ENCODE peak calls at places on chromosomes 5 and 9, in eight cellular contexts. P, B, K, F, C, X, N and M are unnamed samples. For H3K9me3, the result is how much of the 10 kb centered on the place peaks cover.

GRCh38 chr9:137431416-137431931 is 8.3 kb downstream of the NOXA1 start:
- DNase-seq in P (no peak), B (no peak), K (no peak), F (no peak), C (peak), X (no peak), N (no peak), M (peak)

GRCh38 chr5:91160751-91161285 is 222.3 kb downstream of the ARRDC3 start:
- DNase-seq in P (no peak), B (no peak), K (no peak), F (no peak), C (no peak), X (no peak), N (no peak), M (no peak)

GRCh38 chr5:69416180-69416579 is 1.3 kb downstream of the MARVELD2 start:
- DNase-seq in P (no peak), B (no peak), K (no peak), F (no peak), C (no peak), X (no peak), N (peak), M (no peak)

GRCh38 chr5:130652178-130652577 is 512.9 kb downstream of the HINT1 start:
- DNase-seq in P (no peak), B (peak), K (no peak), F (peak), C (no peak), X (no peak), N (no peak), M (no peak)

GRCh38 chr5:75588666-75589065 is 22.6 kb upstream of the ANKDD1B start:
- DNase-seq in P (no peak), B (no peak), K (no peak), F (no peak), C (no peak), X (no peak), N (no peak), M (no peak)

GRCh38 chr9:82466616-82467251 is 478.2 kb downstream of the SPATA31D1 start:
- DNase-seq in P (no peak), B (peak), K (no peak), F (no peak), C (peak), X (no peak), N (peak), M (no peak)

GRCh38 chr5:132266031-132266835 is 8.7 kb downstream of the PDLIM4 start:
- DNase-seq in P (peak), B (no peak), K (no peak), F (no peak), C (no peak), X (no peak), N (no peak), M (no peak)

GRCh38 chr9:101727621-101728524 is 10.6 kb downstream of the GRIN3A start:
- DNase-seq in P (no peak), B (peak), K (no peak), F (no peak), C (no peak), X (no peak), N (no peak), M (no peak)

GRCh38 chr5:9562101-9562500 is 16.2 kb upstream of the SEMA5A start:
- DNase-seq in P (peak), B (no peak), K (no peak), F (peak), C (no peak), X (no peak), N (no peak), M (no peak)

GRCh38 chr5:138668451-138668850 is 84.8 kb upstream of the CTNNA1 start:
- DNase-seq in P (no peak), B (no peak), K (peak), F (no peak), C (peak), X (no peak), N (no peak), M (no peak)

GRCh38 chr5:176677209-176677931 is 30.1 kb downstream of the TSPAN17 start:
- DNase-seq in P (no peak), B (no peak), K (no peak), F (no peak), C (peak), X (no peak), N (no peak), M (no peak)

GRCh38 chr5:1011226-1011631 is 2.6 kb downstream of the NKD2 start:
- DNase-seq in P (no peak), B (peak), K (no peak), F (no peak), C (peak), X (peak), N (peak), M (peak)

GRCh38 chr5:143329843-143330242 is 73.6 kb downstream of the NR3C1 start:
- DNase-seq in P (no peak), B (no peak), K (no peak), F (no peak), C (no peak), X (no peak), N (no peak), M (no peak)
- H3K9me3 ChIP-seq in P (under half), B (under half), K (under half), F (under half), C (under half), X (under half), N (under half), M (under half)

GRCh38 chr5:158553946-158554336 is 545.8 kb downstream of the EBF1 start:
- DNase-seq in P (no peak), B (no peak), K (no peak), F (no peak), C (no peak), X (no peak), N (no peak), M (no peak)
- H3K9me3 ChIP-seq in P (under half), B (under half), K (under half), F (under half), C (under half), X (under half), N (under half), M (under half)

DNA sequence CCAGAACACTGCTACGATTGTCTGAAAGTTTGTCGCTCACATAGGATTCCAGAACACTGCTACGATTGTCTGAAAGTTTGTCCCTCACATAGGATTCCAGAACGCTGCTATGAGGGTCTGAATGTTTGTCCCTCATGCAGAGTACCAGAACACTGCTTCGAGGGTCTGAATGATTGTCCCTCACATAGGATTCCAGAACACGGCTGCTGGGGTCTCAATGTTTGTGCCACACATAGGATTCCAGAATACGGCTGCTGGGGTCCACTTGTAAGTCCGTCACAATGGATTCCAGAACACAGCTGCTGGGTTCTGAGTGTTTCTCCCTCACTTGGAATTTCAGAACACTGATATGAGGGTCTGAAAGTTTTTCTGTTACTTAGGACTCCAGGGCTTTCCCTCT is 203.3 kb downstream of the FOXD4L6 start:
- DNase-seq in P (no peak), B (no peak), K (no peak), F (no peak), C (no peak), X (no peak), N (no peak), M (no peak)
- H3K9me3 ChIP-seq in P (under half), B (half or more), K (under half), F (under half), C (under half), X (half or more), N (under half), M (half or more)

DNA sequence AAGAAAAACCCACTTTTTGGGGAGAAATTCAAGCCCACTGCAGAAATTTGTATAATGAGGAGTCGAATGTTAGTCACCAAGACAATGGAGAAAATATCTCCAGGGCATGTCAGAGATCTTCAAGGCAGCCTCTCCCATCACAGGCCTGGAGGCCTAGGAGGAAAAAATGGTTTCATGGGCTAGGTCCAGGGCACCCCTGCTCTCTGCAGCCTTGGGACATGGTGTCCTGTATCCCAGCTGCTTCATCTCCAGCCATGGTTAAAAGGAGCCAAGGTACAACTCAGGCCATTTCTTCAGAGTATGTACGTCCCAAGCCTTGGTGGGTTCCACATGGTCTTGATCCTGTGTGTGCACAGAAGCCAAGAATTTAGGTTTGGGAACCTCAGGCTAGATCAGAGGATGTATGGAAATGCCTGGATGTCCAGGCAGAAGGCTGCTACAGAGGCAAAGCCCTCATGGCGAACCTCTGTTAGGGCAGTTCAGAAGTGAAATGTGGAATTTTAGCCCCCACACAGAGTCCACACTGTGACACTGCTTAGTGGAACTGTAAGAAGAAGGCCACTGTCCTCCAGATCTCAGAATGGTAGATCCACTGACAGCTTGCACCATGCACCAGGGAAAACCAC is 561.4 kb downstream of the ISL1 start:
- DNase-seq in P (no peak), B (no peak), K (no peak), F (no peak), C (no peak), X (no peak), N (no peak), M (no peak)
- H3K9me3 ChIP-seq in P (under half), B (under half), K (under half), F (under half), C (under half), X (under half), N (under half), M (under half)

DNA sequence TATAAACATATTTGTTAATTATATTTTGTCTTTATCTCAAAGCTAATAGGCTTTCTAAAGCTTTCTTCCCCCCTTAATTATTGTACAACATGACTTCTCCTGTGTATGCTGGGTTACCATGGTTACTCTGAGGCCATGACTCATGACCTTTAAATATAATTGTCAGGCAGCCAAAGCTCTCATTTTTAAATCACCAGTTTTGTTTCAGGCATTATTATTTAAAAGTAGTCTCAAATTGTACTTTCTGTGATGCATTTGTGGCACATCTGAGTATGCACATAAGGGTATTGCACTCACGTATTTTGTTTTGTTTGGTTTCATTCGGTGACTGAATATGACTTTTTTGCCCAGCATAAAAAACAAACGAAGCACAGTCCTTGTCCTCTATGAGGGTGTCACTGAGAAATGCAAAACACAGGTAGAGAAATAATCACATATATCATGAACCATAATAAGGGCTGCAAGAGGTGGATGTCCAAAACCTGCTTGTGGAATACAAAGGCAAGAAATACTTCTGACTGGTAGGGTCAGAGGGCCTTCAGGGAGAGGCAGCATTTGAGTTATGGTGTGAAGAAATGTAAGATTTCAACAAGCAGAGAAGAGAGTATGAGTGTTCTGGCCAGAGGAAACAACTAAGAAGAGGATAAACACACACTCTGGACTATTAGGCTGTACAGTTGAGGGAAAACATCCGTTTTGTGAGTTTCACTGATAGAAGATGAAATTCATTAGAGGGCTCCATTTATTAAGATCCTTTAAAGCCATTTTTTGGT is 2.1 kb downstream of the CCDC192 start:
- DNase-seq in P (peak), B (peak), K (no peak), F (peak), C (no peak), X (no peak), N (peak), M (no peak)
- H3K9me3 ChIP-seq in P (under half), B (under half), K (under half), F (under half), C (under half), X (under half), N (under half), M (under half)

GRCh38 chr9:96762562-96762961 is 15.3 kb downstream of the ZNF510 start:
- DNase-seq in P (no peak), B (peak), K (no peak), F (no peak), C (no peak), X (no peak), N (no peak), M (no peak)
- H3K9me3 ChIP-seq in P (half or more), B (half or more), K (half or more), F (under half), C (under half), X (half or more), N (under half), M (half or more)

DNA sequence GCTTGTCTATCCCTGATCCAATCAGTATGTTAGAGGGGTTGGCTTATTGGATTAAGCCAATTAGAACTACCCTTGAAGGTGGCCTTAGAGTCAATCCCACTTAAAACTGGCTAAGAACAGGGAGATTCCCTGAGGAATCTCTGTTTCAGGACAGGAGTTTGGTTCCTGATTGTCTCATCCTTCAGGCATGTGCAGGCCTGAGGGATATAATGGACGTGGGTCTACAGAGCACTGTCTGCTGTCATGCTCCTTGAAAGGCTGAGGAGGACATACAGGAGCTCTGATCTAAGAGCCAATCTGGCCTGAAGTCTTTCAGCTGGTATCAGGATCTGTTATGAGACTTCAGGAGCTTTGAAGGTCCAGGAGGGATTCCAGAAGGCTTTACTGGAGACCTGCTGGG is 36.2 kb upstream of the PRXL2C start:
- DNase-seq in P (no peak), B (no peak), K (no peak), F (no peak), C (no peak), X (no peak), N (no peak), M (no peak)
- H3K9me3 ChIP-seq in P (under half), B (under half), K (under half), F (under half), C (under half), X (under half), N (under half), M (under half)

DNA sequence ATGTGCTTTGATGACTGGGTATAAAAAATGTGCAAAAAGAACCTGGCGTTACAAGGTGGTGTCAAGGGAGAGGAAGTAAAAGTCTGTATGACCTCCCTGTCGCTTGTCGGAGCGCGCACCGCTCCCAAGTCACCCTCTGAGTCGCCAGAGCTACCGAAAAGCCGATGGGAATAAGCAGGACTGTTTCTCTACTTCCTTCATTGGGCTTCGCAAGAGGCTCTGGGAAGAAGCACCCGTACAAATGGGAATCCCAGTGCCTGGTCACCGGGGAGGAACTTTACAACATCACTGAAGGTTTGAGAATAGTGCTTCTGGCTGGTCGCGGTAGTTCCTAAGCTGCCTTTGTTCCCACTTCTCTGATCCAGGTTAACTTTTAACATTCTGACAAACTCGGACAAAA is 1.3 kb upstream of the DMRT2 start:
- DNase-seq in P (no peak), B (no peak), K (no peak), F (no peak), C (no peak), X (no peak), N (no peak), M (no peak)
- H3K9me3 ChIP-seq in P (under half), B (under half), K (under half), F (under half), C (under half), X (under half), N (under half), M (under half)

DNA sequence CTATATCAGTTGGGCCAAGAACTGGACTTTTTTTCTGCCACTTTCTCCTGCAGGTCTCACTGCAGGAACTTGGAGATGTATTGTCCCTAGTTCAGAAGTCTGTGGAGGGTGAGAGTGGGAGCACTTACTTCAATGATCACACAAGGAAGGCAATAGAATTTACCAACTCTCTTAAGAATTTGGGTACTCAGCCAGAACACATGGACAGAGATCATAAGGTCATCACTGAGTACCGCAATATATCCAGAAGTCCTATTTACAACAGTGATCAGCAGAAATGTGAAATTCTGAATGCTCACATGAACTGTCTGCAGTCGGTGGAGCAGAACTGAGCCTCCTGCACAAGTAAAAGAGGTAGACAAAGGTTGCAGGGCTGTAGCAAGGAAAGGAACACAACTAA is 101.0 kb downstream of the FAM114A2 start:
- DNase-seq in P (no peak), B (no peak), K (no peak), F (no peak), C (no peak), X (no peak), N (no peak), M (no peak)
- H3K9me3 ChIP-seq in P (under half), B (under half), K (under half), F (under half), C (under half), X (under half), N (under half), M (under half)

GRCh38 chr5:141362719-141363118 is 1.2 kb upstream of the PCDHGA5 start:
- DNase-seq in P (no peak), B (no peak), K (no peak), F (no peak), C (no peak), X (no peak), N (no peak), M (no peak)
- H3K9me3 ChIP-seq in P (under half), B (half or more), K (under half), F (under half), C (under half), X (half or more), N (under half), M (under half)